ENCODE peak calls at places on chromosomes 11 and 22, in four cellular contexts. One of them, this sample, is unnamed.

GRCh38 chr22:22201185-22201924 is 43.2 kb upstream of the VPREB1 start:
- DNase-seq in GM23248: peak
- DNase-seq in activated T-cell treated with anti-CD3 and anti-CD28 coated beads, Interleukin-2, amount 50 U/mL, for 72 hours: peak
- DNase-seq in activated CD8-positive, alpha-beta memory T cell treated with anti-CD3 and anti-CD28 coated beads, Interleukin-2, amount 10 ng/mL, durations not matched to agents 7 days and 5 days: peak
- DNase-seq in this sample: peak

GRCh38 chr11:93652161-93652597 is 9.3 kb upstream of the CEP295 start:
- DNase-seq in GM23248: peak
- DNase-seq in activated T-cell treated with anti-CD3 and anti-CD28 coated beads, Interleukin-2, amount 50 U/mL, for 72 hours: peak
- DNase-seq in activated CD8-positive, alpha-beta memory T cell treated with anti-CD3 and anti-CD28 coated beads, Interleukin-2, amount 10 ng/mL, durations not matched to agents 7 days and 5 days: no peak
- DNase-seq in this sample: peak

GRCh38 chr11:102120437-102120935 is 10.2 kb downstream of the YAP1 start:
- DNase-seq in GM23248: peak
- DNase-seq in activated T-cell treated with anti-CD3 and anti-CD28 coated beads, Interleukin-2, amount 50 U/mL, for 72 hours: no peak
- DNase-seq in activated CD8-positive, alpha-beta memory T cell treated with anti-CD3 and anti-CD28 coated beads, Interleukin-2, amount 10 ng/mL, durations not matched to agents 7 days and 5 days: no peak
- DNase-seq in this sample: no peak

GRCh38 chr22:29958170-29958569 is 75.2 kb downstream of the MTMR3 start:
- DNase-seq in GM23248: no peak
- DNase-seq in activated T-cell treated with anti-CD3 and anti-CD28 coated beads, Interleukin-2, amount 50 U/mL, for 72 hours: no peak
- DNase-seq in activated CD8-positive, alpha-beta memory T cell treated with anti-CD3 and anti-CD28 coated beads, Interleukin-2, amount 10 ng/mL, durations not matched to agents 7 days and 5 days: no peak
- DNase-seq in this sample: no peak

GRCh38 chr11:56404393-56404792 is 8.1 kb upstream of the OR5AL1 start:
- DNase-seq in GM23248: no peak
- DNase-seq in activated T-cell treated with anti-CD3 and anti-CD28 coated beads, Interleukin-2, amount 50 U/mL, for 72 hours: no peak
- DNase-seq in activated CD8-positive, alpha-beta memory T cell treated with anti-CD3 and anti-CD28 coated beads, Interleukin-2, amount 10 ng/mL, durations not matched to agents 7 days and 5 days: no peak
- DNase-seq in this sample: no peak

GRCh38 chr11:65489706-65490310 is 9.0 kb upstream of the MALAT1 start:
- DNase-seq in GM23248: peak
- DNase-seq in activated T-cell treated with anti-CD3 and anti-CD28 coated beads, Interleukin-2, amount 50 U/mL, for 72 hours: no peak
- DNase-seq in activated CD8-positive, alpha-beta memory T cell treated with anti-CD3 and anti-CD28 coated beads, Interleukin-2, amount 10 ng/mL, durations not matched to agents 7 days and 5 days: no peak
- DNase-seq in this sample: no peak

GRCh38 chr11:95398437-95399112 is 167.6 kb upstream of the SESN3 start:
- DNase-seq in GM23248: no peak
- DNase-seq in activated T-cell treated with anti-CD3 and anti-CD28 coated beads, Interleukin-2, amount 50 U/mL, for 72 hours: no peak
- DNase-seq in activated CD8-positive, alpha-beta memory T cell treated with anti-CD3 and anti-CD28 coated beads, Interleukin-2, amount 10 ng/mL, durations not matched to agents 7 days and 5 days: no peak
- DNase-seq in this sample: peak

GRCh38 chr11:69396051-69396947 is 85.2 kb upstream of the LINC01488 start:
- DNase-seq in GM23248: no peak
- DNase-seq in activated T-cell treated with anti-CD3 and anti-CD28 coated beads, Interleukin-2, amount 50 U/mL, for 72 hours: no peak
- DNase-seq in activated CD8-positive, alpha-beta memory T cell treated with anti-CD3 and anti-CD28 coated beads, Interleukin-2, amount 10 ng/mL, durations not matched to agents 7 days and 5 days: no peak
- DNase-seq in this sample: no peak

GRCh38 chr22:33883561-33883960 is 36.7 kb downstream of the LARGE1 start:
- DNase-seq in GM23248: no peak
- DNase-seq in activated T-cell treated with anti-CD3 and anti-CD28 coated beads, Interleukin-2, amount 50 U/mL, for 72 hours: no peak
- DNase-seq in activated CD8-positive, alpha-beta memory T cell treated with anti-CD3 and anti-CD28 coated beads, Interleukin-2, amount 10 ng/mL, durations not matched to agents 7 days and 5 days: no peak
- DNase-seq in this sample: peak

GRCh38 chr11:77052531-77052930 is 14.2 kb upstream of the CAPN5 start:
- DNase-seq in GM23248: no peak
- DNase-seq in activated T-cell treated with anti-CD3 and anti-CD28 coated beads, Interleukin-2, amount 50 U/mL, for 72 hours: no peak
- DNase-seq in activated CD8-positive, alpha-beta memory T cell treated with anti-CD3 and anti-CD28 coated beads, Interleukin-2, amount 10 ng/mL, durations not matched to agents 7 days and 5 days: no peak
- DNase-seq in this sample: no peak

GRCh38 chr22:23225337-23225723 is 45.0 kb downstream of the BCR start:
- DNase-seq in GM23248: no peak
- DNase-seq in activated T-cell treated with anti-CD3 and anti-CD28 coated beads, Interleukin-2, amount 50 U/mL, for 72 hours: no peak
- DNase-seq in activated CD8-positive, alpha-beta memory T cell treated with anti-CD3 and anti-CD28 coated beads, Interleukin-2, amount 10 ng/mL, durations not matched to agents 7 days and 5 days: no peak
- DNase-seq in this sample: no peak

GRCh38 chr11:62108017-62108750 is 15.6 kb upstream of the INCENP start:
- DNase-seq in GM23248: peak
- DNase-seq in activated T-cell treated with anti-CD3 and anti-CD28 coated beads, Interleukin-2, amount 50 U/mL, for 72 hours: peak
- DNase-seq in activated CD8-positive, alpha-beta memory T cell treated with anti-CD3 and anti-CD28 coated beads, Interleukin-2, amount 10 ng/mL, durations not matched to agents 7 days and 5 days: peak
- DNase-seq in this sample: peak

GRCh38 chr22:37207981-37208380 is 4.3 kb downstream of the SSTR3 start:
- DNase-seq in GM23248: no peak
- DNase-seq in activated T-cell treated with anti-CD3 and anti-CD28 coated beads, Interleukin-2, amount 50 U/mL, for 72 hours: no peak
- DNase-seq in activated CD8-positive, alpha-beta memory T cell treated with anti-CD3 and anti-CD28 coated beads, Interleukin-2, amount 10 ng/mL, durations not matched to agents 7 days and 5 days: no peak
- DNase-seq in this sample: no peak

GRCh38 chr22:33925194-33925593 is 4.9 kb upstream of the LARGE1 start:
- DNase-seq in GM23248: no peak
- DNase-seq in activated T-cell treated with anti-CD3 and anti-CD28 coated beads, Interleukin-2, amount 50 U/mL, for 72 hours: no peak
- DNase-seq in activated CD8-positive, alpha-beta memory T cell treated with anti-CD3 and anti-CD28 coated beads, Interleukin-2, amount 10 ng/mL, durations not matched to agents 7 days and 5 days: no peak
- DNase-seq in this sample: no peak

GRCh38 chr11:45248501-45249011 is 37.6 kb downstream of the SYT13 start:
- DNase-seq in GM23248: no peak
- DNase-seq in activated T-cell treated with anti-CD3 and anti-CD28 coated beads, Interleukin-2, amount 50 U/mL, for 72 hours: no peak
- DNase-seq in activated CD8-positive, alpha-beta memory T cell treated with anti-CD3 and anti-CD28 coated beads, Interleukin-2, amount 10 ng/mL, durations not matched to agents 7 days and 5 days: no peak
- DNase-seq in this sample: no peak

GRCh38 chr11:131737357-131737756 is 366.9 kb downstream of the NTM start:
- DNase-seq in GM23248: peak
- DNase-seq in activated T-cell treated with anti-CD3 and anti-CD28 coated beads, Interleukin-2, amount 50 U/mL, for 72 hours: no peak
- DNase-seq in activated CD8-positive, alpha-beta memory T cell treated with anti-CD3 and anti-CD28 coated beads, Interleukin-2, amount 10 ng/mL, durations not matched to agents 7 days and 5 days: no peak
- DNase-seq in this sample: peak

GRCh38 chr11:1259076-1259461 is 36.2 kb downstream of the MUC5B start:
- DNase-seq in GM23248: peak
- DNase-seq in activated T-cell treated with anti-CD3 and anti-CD28 coated beads, Interleukin-2, amount 50 U/mL, for 72 hours: no peak
- DNase-seq in activated CD8-positive, alpha-beta memory T cell treated with anti-CD3 and anti-CD28 coated beads, Interleukin-2, amount 10 ng/mL, durations not matched to agents 7 days and 5 days: no peak
- DNase-seq in this sample: no peak

GRCh38 chr11:64340671-64341335 is 799 bp downstream of the CCDC88B start:
- DNase-seq in GM23248: peak
- DNase-seq in activated T-cell treated with anti-CD3 and anti-CD28 coated beads, Interleukin-2, amount 50 U/mL, for 72 hours: peak
- DNase-seq in activated CD8-positive, alpha-beta memory T cell treated with anti-CD3 and anti-CD28 coated beads, Interleukin-2, amount 10 ng/mL, durations not matched to agents 7 days and 5 days: peak
- DNase-seq in this sample: no peak